ENCODE peak calls at places on chromosomes 5 and 9, in five cellular contexts. M is gastrocnemius medialis, J is IMR-90, Q is body of pancreas, A is A549. H is an unnamed sample.

GRCh38 chr5:35146386-35146785 is 83.9 kb downstream of the PRLR start:
- DNase-seq in Q (no peak), J (no peak), M (no peak), A (no peak), H (no peak)

GRCh38 chr9:37422289-37423104 is at the start of gene GRHPR:
- DNase-seq in J (peak; percentile 58), A (peak; percentile 84), M (peak; percentile 83), Q (peak; percentile 91), H (peak; percentile 38)

GRCh38 chr5:3329427-3329826 is 266.2 kb upstream of the IRX1 start:
- DNase-seq in Q (no peak), A (no peak), M (no peak), J (no peak), H (no peak)

GRCh38 chr9:129276486-129277260 is 98.6 kb upstream of the IER5L start:
- DNase-seq in Q (no peak), A (no peak), J (no peak), M (no peak), H (no peak)

GRCh38 chr5:42719034-42719433 is 37.6 kb upstream of the CCDC152 start:
- DNase-seq in Q (no peak), J (no peak), M (no peak), A (no peak), H (no peak)

GRCh38 chr9:125240649-125240999 is 519 bp downstream of the HSPA5 start:
- DNase-seq in J (no peak), Q (peak; percentile 59), A (no peak), M (peak; percentile 43), H (no peak)

GRCh38 chr5:123949807-123950206 is 437.8 kb downstream of the CSNK1G3 start:
- DNase-seq in M (no peak), J (no peak), A (no peak), Q (no peak), H (no peak)

GRCh38 chr5:165781703-165782102 is 2276.3 kb downstream of the MAT2B start:
- DNase-seq in M (no peak), Q (no peak), A (no peak), J (no peak), H (no peak)

GRCh38 chr5:128546658-128547281 is 8.7 kb upstream of the FBN2 start:
- DNase-seq in M (no peak), Q (no peak), A (no peak), J (no peak), H (no peak)

GRCh38 chr5:139394123-139394653 is 716 bp downstream of the PROB1 start:
- DNase-seq in A (no peak), M (peak; percentile 64), Q (no peak), J (no peak), H (no peak)

GRCh38 chr5:149546974-149547373 is 4.3 kb downstream of the CSNK1A1 start:
- DNase-seq in J (no peak), Q (no peak), A (no peak), M (no peak), H (no peak)

GRCh38 chr9:16175461-16175860 is 622.6 kb downstream of the CCDC171 start:
- DNase-seq in A (no peak), Q (no peak), J (peak; percentile 18), M (no peak), H (no peak)

GRCh38 chr9:2158111-2158610 is 143.0 kb downstream of the SMARCA2 start:
- DNase-seq in Q (peak; percentile 66), J (peak; percentile 67), A (peak; percentile 48), M (peak; percentile 35), H (no peak)

GRCh38 chr9:114339130-114339908 is 9.7 kb downstream of the ORM2 start:
- DNase-seq in J (peak; percentile 47), M (no peak), Q (peak; percentile 47), A (peak; percentile 84), H (no peak)

GRCh38 chr5:82276800-82277612 is 1.1 kb downstream of the RPS23 start:
- DNase-seq in M (no peak), A (no peak), Q (no peak), J (no peak), H (no peak)

GRCh38 chr5:38452201-38452600 is 104.2 kb downstream of the LIFR start:
- DNase-seq in A (no peak), J (no peak), M (no peak), Q (no peak), H (no peak)

GRCh38 chr9:115015018-115015635 is 84.7 kb upstream of the TNFSF8 start:
- DNase-seq in J (peak; percentile 64), M (no peak), A (peak; percentile 78), Q (peak; percentile 48), H (no peak)

GRCh38 chr5:55569513-55569865 is 34.7 kb upstream of the PLPP1 start:
- DNase-seq in J (no peak), A (no peak), M (no peak), Q (no peak), H (no peak)

GRCh38 chr9:37408933-37409710 is 13.4 kb upstream of the GRHPR start:
- DNase-seq in M (no peak), Q (no peak), J (no peak), A (no peak), H (peak; percentile 56)

GRCh38 chr9:23774266-23774665 is 51.8 kb downstream of the ELAVL2 start:
- DNase-seq in Q (no peak), M (no peak), J (no peak), A (no peak), H (no peak)

DNA sequence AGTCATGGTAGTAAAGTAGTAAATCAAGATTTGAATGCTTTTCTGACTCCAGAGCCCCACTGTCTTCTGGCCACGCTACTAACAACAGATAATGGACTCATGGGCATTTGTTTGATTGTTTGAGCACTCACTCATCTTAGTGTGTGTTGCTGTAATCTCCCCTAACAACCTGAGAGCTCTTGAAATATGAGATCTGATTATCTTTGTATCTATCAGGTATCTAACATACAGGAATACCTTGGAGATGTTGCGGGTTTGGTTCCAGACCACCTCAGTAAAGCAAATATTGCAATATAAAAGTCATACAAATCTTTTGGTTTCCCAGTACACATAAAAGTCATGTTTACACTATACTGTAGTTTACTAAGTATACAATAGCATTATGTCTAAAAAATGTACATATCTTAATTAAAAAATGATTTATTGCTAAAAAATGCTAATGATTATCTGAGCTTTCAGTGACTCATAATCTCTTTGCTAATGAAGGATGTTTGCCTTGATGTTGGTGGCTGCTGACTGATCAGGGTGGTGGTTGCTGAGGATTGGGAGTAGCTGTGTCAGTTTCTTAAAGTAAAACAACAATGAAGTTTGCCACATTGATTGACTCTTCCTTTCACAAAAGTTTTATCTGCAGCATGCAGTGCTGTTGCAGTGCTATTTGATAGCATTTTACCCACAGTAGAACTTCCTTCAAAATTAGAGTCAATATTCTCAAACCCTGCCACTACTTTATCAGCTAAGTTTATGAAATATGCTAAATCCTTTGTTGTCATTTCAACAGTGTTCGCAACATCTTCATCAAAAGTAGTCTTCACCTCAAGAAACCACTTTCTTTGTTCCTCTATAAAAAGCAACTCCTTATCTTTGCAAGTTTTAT is 92.2 kb downstream of the ZNF462 start:
- DNase-seq in J (no peak), A (no peak), M (no peak), Q (no peak), H (no peak)
- H3K4me1 ChIP-seq in J (peaks cover 3% of the 10 kb centered on the region), A (peaks cover 16% of the 10 kb centered on the region), M (peaks cover 26% of the 10 kb centered on the region), Q (no peaks in the 10 kb centered on the region), H (no peaks in the 10 kb centered on the region)

GRCh38 chr5:108266235-108266634 is 115.7 kb downstream of the FBXL17 start:
- DNase-seq in J (peak; percentile 11), M (no peak), Q (no peak), A (no peak), H (no peak)

GRCh38 chr5:108260858-108261170 is 121.1 kb downstream of the FBXL17 start:
- DNase-seq in M (no peak), J (no peak), Q (no peak), A (no peak), H (no peak)

GRCh38 chr5:108260105-108260857 is 121.6 kb downstream of the FBXL17 start:
- DNase-seq in A (peak; percentile 35), M (peak; percentile 53), J (peak; percentile 85), Q (peak; percentile 83), H (no peak)

GRCh38 chr5:108263338-108263737 is 118.6 kb downstream of the FBXL17 start:
- DNase-seq in J (no peak), M (no peak), Q (no peak), A (no peak), H (no peak)

DNA sequence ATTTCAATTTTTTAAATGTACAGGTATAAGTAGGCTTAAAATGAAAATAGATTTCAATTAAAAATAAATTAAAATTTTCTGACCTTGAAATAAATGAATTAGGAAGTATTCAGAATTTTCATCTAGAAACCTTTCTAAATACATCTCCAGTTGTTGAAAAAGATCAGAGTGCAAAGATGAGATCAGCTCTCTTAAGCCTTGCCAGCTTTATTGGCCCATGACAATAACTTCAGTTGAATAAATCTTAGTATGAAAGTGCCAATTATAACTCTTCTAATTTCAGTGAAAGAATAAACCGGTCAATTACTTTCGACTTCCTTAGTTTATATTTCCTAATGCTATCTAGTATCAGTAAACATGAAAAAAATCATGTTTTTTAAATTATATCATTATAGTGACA is 117.4 kb downstream of the FBXL17 start:
- DNase-seq in A (no peak), M (no peak), Q (no peak), J (no peak), H (no peak)
- TF ChIP-seq POLR2A in A (no peak), M (no peak), Q (no peak), J (no peak), H (no peak)

GRCh38 chr5:141250576-141250975 is 5.4 kb downstream of the PCDHB15 start:
- DNase-seq in M (no peak), A (no peak), J (no peak), Q (no peak), H (no peak)

GRCh38 chr5:141241496-141241895 is 3.7 kb upstream of the PCDHB15 start:
- DNase-seq in A (no peak), Q (no peak), J (no peak), M (no peak), H (no peak)

DNA sequence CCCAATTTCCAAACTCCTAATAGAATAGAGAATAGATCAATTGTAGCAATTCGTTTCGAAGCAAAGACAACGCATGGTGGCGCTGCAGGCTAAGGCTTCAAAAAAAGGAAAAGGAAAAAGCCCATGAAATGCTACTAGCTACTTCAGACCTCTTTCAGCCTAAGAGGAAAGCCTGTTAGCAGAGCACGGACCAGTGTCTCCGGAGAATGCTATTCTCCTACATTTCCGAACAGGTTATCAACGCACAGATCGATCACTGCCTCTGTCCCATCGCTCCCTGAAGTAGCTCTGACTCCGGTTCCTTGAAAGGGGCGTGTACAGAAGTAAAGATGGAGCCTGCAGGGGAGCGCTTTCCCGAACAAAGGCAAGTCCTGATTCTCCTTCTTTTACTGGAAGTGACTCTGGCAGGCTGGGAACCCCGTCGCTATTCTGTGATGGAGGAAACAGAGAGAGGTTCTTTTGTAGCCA is at the start of gene PCDHB15:
- DNase-seq in J (no peak), M (no peak), A (no peak), Q (peak; percentile 50), H (no peak)
- H3K4me3 ChIP-seq in J (peak within 1 kb of the TSS; percentile 61), M (peak within 1 kb of the TSS; percentile 18), A (no peak within 1 kb of the TSS), Q (no peak within 1 kb of the TSS), H (no peak within 1 kb of the TSS)

GRCh38 chr9:556675-557074 is 284.8 kb upstream of the DMRT1 start:
- DNase-seq in Q (no peak), A (no peak), M (no peak), J (no peak), H (no peak)
- H3K4me1 ChIP-seq in Q (peaks cover 16% of the 10 kb centered on the region), A (peaks cover 61% of the 10 kb centered on the region), M (no peaks in the 10 kb centered on the region), J (no peaks in the 10 kb centered on the region), H (peaks cover 11% of the 10 kb centered on the region)